ENCODE peak calls at places on chromosomes 6 and 20, in eight cellular contexts. H, F, N, G, Z, M, T and J are unnamed samples.

GRCh38 chr6:150867117-150867516 is 1.6 kb downstream of the MTHFD1L start:
- DNase-seq in T (no peak), M (no peak), H (no peak), F (peak), G (peak), N (no peak), Z (no peak), J (no peak)

GRCh38 chr6:105301756-105302616 is 100.9 kb downstream of the PREP start:
- DNase-seq in N (no peak), Z (no peak), M (no peak), H (no peak), G (no peak), F (no peak), T (no peak), J (no peak)

GRCh38 chr6:6512711-6513110 is 75.8 kb upstream of the LY86 start:
- DNase-seq in F (no peak), Z (no peak), G (no peak), M (no peak), T (no peak), N (no peak), H (no peak), J (no peak)

GRCh38 chr6:89675949-89676753 is 37.6 kb upstream of the LYRM2 start:
- DNase-seq in T (no peak), Z (peak), M (no peak), N (no peak), H (no peak), F (no peak), G (peak), J (no peak)

GRCh38 chr6:72620866-72621242 is 1.0 kb upstream of the KCNQ5 start:
- DNase-seq in T (no peak), G (no peak), H (no peak), M (no peak), N (no peak), Z (no peak), F (no peak), J (peak)

GRCh38 chr20:61589055-61589385 is 337.0 kb downstream of the CDH4 start:
- DNase-seq in G (peak), H (no peak), M (no peak), Z (peak), N (no peak), T (no peak), F (no peak), J (no peak)

GRCh38 chr6:170290306-170291128 is at the start of gene DLL1:
- DNase-seq in N (no peak), Z (no peak), T (peak), M (peak), F (peak), G (peak), H (peak), J (peak)

GRCh38 chr20:54103762-54104600 is 33.6 kb upstream of the BCAS1 start:
- DNase-seq in H (no peak), Z (no peak), G (no peak), N (no peak), M (no peak), T (no peak), F (no peak), J (no peak)

GRCh38 chr6:143141442-143141841 is 80.8 kb downstream of the AIG1 start:
- DNase-seq in T (no peak), Z (no peak), H (no peak), G (no peak), F (no peak), N (no peak), M (no peak), J (no peak)

GRCh38 chr6:143135797-143136561 is 75.3 kb downstream of the AIG1 start:
- DNase-seq in H (no peak), G (no peak), T (no peak), M (no peak), Z (no peak), N (no peak), F (no peak), J (no peak)

GRCh38 chr6:143136647-143137046 is 76.0 kb downstream of the AIG1 start:
- DNase-seq in Z (no peak), F (no peak), T (no peak), N (no peak), G (no peak), M (no peak), H (no peak), J (no peak)

GRCh38 chr6:143140767-143141166 is 80.1 kb downstream of the AIG1 start:
- DNase-seq in T (peak), Z (no peak), N (no peak), M (no peak), H (no peak), F (no peak), G (no peak), J (no peak)

GRCh38 chr6:143139239-143139784 is 78.6 kb downstream of the AIG1 start:
- DNase-seq in N (no peak), H (no peak), Z (no peak), T (no peak), M (no peak), F (no peak), G (no peak), J (no peak)
- TF ChIP-seq CTCF in N (no peak), H (no peak), Z (no peak), T (no peak), M (no peak), F (no peak), G (no peak), J (no peak)

DNA sequence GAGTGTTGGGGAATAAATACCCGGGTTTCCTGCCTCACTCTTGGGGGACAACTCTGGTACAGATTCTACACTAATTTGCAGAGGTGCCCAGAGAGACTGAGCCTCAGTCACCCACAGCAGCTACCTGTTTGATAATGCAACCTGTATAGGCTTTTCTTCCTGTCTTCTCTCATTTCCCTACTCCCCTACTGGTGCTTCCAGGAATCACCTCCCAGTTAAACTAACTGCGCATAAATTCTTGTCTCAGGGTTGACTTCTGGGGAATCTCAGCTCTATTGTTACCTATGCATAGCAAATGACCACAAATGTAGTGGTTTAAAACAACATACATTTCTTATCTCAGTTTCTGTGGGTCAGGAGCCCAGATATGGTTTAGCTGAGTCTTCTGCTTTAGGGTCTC is 11.3 kb downstream of the OCSTAMP start:
- DNase-seq in G (no peak), H (no peak), F (no peak), Z (no peak), N (no peak), M (no peak), T (no peak), J (no peak)
- TF ChIP-seq CTCF in G (peak), H (no peak), F (no peak), Z (peak), N (no peak), M (peak), T (no peak), J (peak)

DNA sequence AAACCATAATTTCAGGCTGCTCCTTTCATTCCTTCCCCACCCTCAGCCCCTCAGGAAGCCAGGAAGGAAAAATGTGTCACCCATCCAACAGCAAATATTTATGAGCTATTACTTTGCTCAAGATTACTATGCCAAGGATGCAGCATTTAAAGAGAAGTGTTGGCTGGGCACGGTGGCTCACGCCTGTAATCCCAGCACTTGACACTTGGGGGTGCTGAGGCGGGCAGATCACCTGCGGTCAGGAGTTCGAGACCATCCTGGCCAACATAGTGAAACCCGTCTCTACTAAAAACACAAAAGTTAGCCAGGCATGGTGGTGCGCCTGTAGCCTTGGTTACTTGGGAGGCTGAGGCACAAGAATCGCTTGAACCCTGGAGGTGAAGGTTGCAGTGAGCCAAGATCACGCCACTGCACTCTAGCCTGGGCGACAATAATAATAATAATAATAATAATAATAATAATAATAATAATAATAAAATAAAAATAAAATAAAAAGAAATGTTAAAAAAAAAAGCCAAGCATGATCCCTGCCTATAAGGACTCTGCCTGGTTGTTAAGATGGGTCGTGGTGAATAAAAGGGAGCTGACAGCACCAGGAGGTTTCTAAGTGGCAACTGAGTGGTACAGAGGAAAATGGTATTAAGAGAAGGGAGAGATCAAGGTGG is 20.5 kb upstream of the TIAM2 start:
- DNase-seq in H (no peak), Z (no peak), N (no peak), M (no peak), T (no peak), F (no peak), G (no peak), J (no peak)
- TF ChIP-seq CTCF in H (no peak), Z (peak), N (no peak), M (peak), T (no peak), F (no peak), G (peak), J (peak)

DNA sequence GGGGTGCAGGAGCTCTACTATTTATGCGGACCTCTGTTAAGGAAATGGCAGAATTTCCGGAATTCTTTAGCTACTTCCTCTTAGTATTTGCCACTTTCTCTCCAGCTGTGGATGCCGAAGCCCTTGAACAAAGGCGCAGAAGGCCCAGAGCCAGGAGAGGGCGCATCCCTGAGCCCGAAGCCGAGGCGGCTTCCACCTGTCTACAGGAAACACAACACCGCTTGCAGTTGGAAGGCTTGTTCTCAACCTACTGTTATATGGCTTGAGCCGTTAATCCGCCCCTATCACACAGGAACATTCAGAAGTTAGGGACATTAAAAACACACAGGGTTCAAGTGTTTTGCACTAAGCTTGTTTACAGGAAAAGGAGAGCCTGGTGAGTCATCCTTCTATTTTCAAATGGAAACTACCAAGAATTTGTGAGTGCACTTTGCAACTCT is 417.1 kb downstream of the BCKDHB start:
- DNase-seq in H (no peak), N (no peak), G (peak), Z (no peak), F (peak), M (peak), T (no peak), J (no peak)
- TF ChIP-seq CTCF in H (no peak), N (no peak), G (peak), Z (no peak), F (no peak), M (no peak), T (no peak), J (no peak)

DNA sequence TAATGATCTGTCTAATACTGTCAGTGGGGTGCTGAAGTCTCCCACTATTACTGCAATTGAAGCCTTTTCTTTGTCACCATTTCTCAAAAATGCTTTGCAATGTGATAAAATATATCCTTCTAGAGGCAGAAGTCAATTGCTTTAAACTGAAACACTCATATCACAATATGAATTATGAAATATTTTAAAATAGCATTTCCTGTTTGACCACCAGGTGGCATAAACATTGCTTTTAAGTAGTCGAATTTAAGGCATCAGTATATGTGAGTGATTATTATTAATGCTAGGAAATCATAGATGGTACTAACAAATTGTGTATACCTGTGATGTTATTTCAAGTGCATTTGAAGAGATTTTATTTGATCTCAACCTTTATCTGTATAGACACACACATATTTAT is 87.5 kb downstream of the MEI4 start:
- DNase-seq in H (peak), G (peak), Z (no peak), M (no peak), F (no peak), N (no peak), T (no peak), J (no peak)
- TF ChIP-seq CTCF in H (peak), G (peak), Z (peak), M (peak), F (no peak), N (peak), T (peak), J (peak)